ENCODE peak calls at places on chromosome 11, in six cellular contexts. One of them, this sample, is unnamed.

GRCh38 chr11:65884716-65885092 is 3.6 kb downstream of the FIBP start:
- DNase-seq in lower lobe of right lung: peak; percentile 85
- DNase-seq in pancreas: peak; percentile 91
- DNase-seq in choroid plexus epithelial cell: peak; percentile 80
- DNase-seq in fibroblast of the aortic adventitia: peak; percentile 73
- DNase-seq in kidney: peak; percentile 91
- DNase-seq in this sample: peak; percentile 73

GRCh38 chr11:117410861-117411725 is 83.4 kb downstream of the CEP164 start:
- DNase-seq in pancreas: no peak
- DNase-seq in kidney: no peak
- DNase-seq in lower lobe of right lung: no peak
- DNase-seq in choroid plexus epithelial cell: no peak
- DNase-seq in fibroblast of the aortic adventitia: no peak
- DNase-seq in this sample: no peak

GRCh38 chr11:42901084-42901483 is 410.7 kb upstream of the API5 start:
- DNase-seq in pancreas: no peak
- DNase-seq in lower lobe of right lung: no peak
- DNase-seq in kidney: no peak
- DNase-seq in fibroblast of the aortic adventitia: no peak
- DNase-seq in choroid plexus epithelial cell: no peak
- DNase-seq in this sample: no peak

GRCh38 chr11:33530824-33531223 is 169.8 kb downstream of the C11orf91 start:
- DNase-seq in kidney: no peak
- DNase-seq in choroid plexus epithelial cell: peak; percentile 67
- DNase-seq in lower lobe of right lung: no peak
- DNase-seq in pancreas: no peak
- DNase-seq in fibroblast of the aortic adventitia: peak; percentile 50
- DNase-seq in this sample: peak; percentile 87

GRCh38 chr11:36097219-36097650 is 153.4 kb downstream of the LDLRAD3 start:
- DNase-seq in pancreas: no peak
- DNase-seq in kidney: no peak
- DNase-seq in choroid plexus epithelial cell: no peak
- DNase-seq in lower lobe of right lung: no peak
- DNase-seq in fibroblast of the aortic adventitia: no peak
- DNase-seq in this sample: no peak

GRCh38 chr11:96967616-96968015 is 577.8 kb downstream of the JRKL start:
- DNase-seq in kidney: no peak
- DNase-seq in pancreas: no peak
- DNase-seq in fibroblast of the aortic adventitia: no peak
- DNase-seq in lower lobe of right lung: no peak
- DNase-seq in choroid plexus epithelial cell: no peak
- DNase-seq in this sample: no peak

GRCh38 chr11:17573526-17573925 is 26.5 kb downstream of the OTOG start:
- DNase-seq in pancreas: no peak
- DNase-seq in lower lobe of right lung: no peak
- DNase-seq in choroid plexus epithelial cell: no peak
- DNase-seq in kidney: peak; percentile 15
- DNase-seq in fibroblast of the aortic adventitia: no peak
- DNase-seq in this sample: no peak

GRCh38 chr11:77602385-77603105 is 12.8 kb downstream of the AQP11 start:
- DNase-seq in fibroblast of the aortic adventitia: peak; percentile 89
- DNase-seq in choroid plexus epithelial cell: peak; percentile 78
- DNase-seq in lower lobe of right lung: no peak
- DNase-seq in pancreas: no peak
- DNase-seq in kidney: no peak
- DNase-seq in this sample: peak; percentile 87

GRCh38 chr11:83087035-83087434 is 15.3 kb upstream of the RAB30 start:
- DNase-seq in pancreas: no peak
- DNase-seq in choroid plexus epithelial cell: peak; percentile 49
- DNase-seq in kidney: no peak
- DNase-seq in fibroblast of the aortic adventitia: peak; percentile 22
- DNase-seq in lower lobe of right lung: no peak
- DNase-seq in this sample: peak; percentile 28

GRCh38 chr11:64876835-64877341 is 1.5 kb downstream of the EHD1 start:
- DNase-seq in lower lobe of right lung: peak; percentile 83
- DNase-seq in choroid plexus epithelial cell: no peak
- DNase-seq in fibroblast of the aortic adventitia: peak; percentile 69
- DNase-seq in kidney: peak; percentile 82
- DNase-seq in pancreas: peak; percentile 67
- DNase-seq in this sample: no peak

GRCh38 chr11:74220376-74220775 is 49.3 kb downstream of the PPME1 start:
- DNase-seq in kidney: no peak
- DNase-seq in choroid plexus epithelial cell: no peak
- DNase-seq in fibroblast of the aortic adventitia: peak; percentile 18
- DNase-seq in lower lobe of right lung: no peak
- DNase-seq in pancreas: no peak
- DNase-seq in this sample: no peak

DNA sequence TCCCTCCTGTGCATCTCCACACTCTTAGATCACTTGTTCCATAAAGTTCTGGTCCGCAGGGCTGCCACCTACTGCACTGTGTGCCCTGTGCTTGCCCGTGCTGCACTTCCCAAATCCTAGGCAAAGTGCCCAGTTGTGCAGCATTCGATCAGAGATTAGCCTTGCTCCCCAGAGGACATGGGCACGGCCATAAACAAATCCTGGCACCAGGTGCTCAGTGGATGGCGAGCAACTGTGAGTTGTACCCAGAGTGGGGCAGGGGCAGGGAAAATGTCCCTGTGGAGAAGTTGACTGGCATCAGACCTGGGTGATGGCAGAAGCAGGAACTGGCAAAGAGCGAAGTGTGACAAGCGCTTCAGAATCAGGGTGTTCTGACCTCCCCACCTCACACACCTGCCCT is 4.7 kb downstream of the FADS2 start:
- DNase-seq in lower lobe of right lung: no peak
- DNase-seq in kidney: peak; percentile 48
- DNase-seq in pancreas: no peak
- DNase-seq in choroid plexus epithelial cell: no peak
- DNase-seq in fibroblast of the aortic adventitia: no peak
- DNase-seq in this sample: no peak
- H3K4me3 ChIP-seq in lower lobe of right lung: no peak overlapping the region
- H3K4me3 ChIP-seq in kidney: no peak overlapping the region
- H3K4me3 ChIP-seq in pancreas: no peak overlapping the region
- H3K4me3 ChIP-seq in choroid plexus epithelial cell: no peak overlapping the region
- H3K4me3 ChIP-seq in fibroblast of the aortic adventitia: no peak overlapping the region
- H3K4me3 ChIP-seq in this sample: no peak overlapping the region

DNA sequence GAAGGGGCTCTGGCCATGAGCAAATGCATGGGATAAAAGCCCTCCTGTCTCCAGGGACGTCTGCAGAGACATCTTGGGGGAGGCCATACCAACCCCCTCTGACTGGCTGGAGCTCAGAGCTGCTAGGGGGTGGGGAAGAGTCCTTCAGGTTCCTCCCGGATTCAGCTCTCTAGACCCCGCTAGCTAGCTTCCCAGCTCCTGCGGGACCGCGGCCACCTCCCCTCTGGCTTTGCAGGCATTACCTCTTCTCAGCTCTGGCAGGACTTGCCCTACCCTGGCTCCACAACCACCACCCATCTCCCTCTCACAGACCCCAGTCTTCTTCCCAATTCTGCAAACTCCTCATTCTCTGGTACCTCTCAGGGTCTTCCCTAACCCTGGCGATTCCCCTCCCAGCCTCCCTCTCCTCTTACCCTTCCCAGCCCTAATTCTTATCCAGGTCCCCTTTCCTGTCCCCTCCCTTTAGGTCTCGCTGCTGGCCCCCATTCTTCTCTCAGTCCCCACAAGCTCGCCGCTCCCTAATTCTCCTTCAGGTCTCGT is 782 bp downstream of the SYT13 start:
- DNase-seq in lower lobe of right lung: no peak
- DNase-seq in choroid plexus epithelial cell: no peak
- DNase-seq in pancreas: no peak
- DNase-seq in kidney: no peak
- DNase-seq in fibroblast of the aortic adventitia: no peak
- DNase-seq in this sample: no peak
- H3K4me3 ChIP-seq in lower lobe of right lung: no peak overlapping the region
- H3K4me3 ChIP-seq in choroid plexus epithelial cell: no peak overlapping the region
- H3K4me3 ChIP-seq in pancreas: no peak overlapping the region
- H3K4me3 ChIP-seq in kidney: peak overlapping the region; percentile 20
- H3K4me3 ChIP-seq in fibroblast of the aortic adventitia: no peak overlapping the region
- H3K4me3 ChIP-seq in this sample: no peak overlapping the region

GRCh38 chr11:121337740-121338272 is 45.2 kb downstream of the SC5D start:
- DNase-seq in fibroblast of the aortic adventitia: no peak
- DNase-seq in pancreas: no peak
- DNase-seq in lower lobe of right lung: no peak
- DNase-seq in kidney: no peak
- DNase-seq in choroid plexus epithelial cell: no peak
- DNase-seq in this sample: no peak
- H3K4me3 ChIP-seq in fibroblast of the aortic adventitia: no peak overlapping the region
- H3K4me3 ChIP-seq in pancreas: no peak overlapping the region
- H3K4me3 ChIP-seq in lower lobe of right lung: no peak overlapping the region
- H3K4me3 ChIP-seq in kidney: no peak overlapping the region
- H3K4me3 ChIP-seq in choroid plexus epithelial cell: no peak overlapping the region
- H3K4me3 ChIP-seq in this sample: no peak overlapping the region

DNA sequence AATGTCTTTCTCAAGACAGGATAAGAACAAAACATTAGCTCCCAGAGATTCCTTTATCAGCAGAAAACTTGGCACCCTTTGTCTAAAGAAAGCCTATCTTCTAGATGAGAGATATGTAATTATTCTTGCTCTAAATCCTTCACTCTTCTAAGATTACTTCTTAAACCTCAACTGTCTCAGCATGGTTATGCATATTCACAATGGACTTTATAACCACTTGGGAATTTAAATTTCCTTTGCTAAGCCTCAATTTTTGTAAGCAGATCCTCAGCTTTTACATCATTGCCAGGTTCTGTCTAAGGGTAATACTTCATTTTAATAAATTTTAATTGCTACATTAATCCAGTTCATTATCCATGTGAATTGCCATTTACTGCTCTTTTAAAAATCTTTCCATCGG is 433.6 kb upstream of the DDI1 start:
- DNase-seq in pancreas: no peak
- DNase-seq in kidney: no peak
- DNase-seq in fibroblast of the aortic adventitia: no peak
- DNase-seq in choroid plexus epithelial cell: no peak
- DNase-seq in lower lobe of right lung: no peak
- DNase-seq in this sample: no peak
- H3K4me3 ChIP-seq in pancreas: no peak overlapping the region
- H3K4me3 ChIP-seq in kidney: no peak overlapping the region
- H3K4me3 ChIP-seq in fibroblast of the aortic adventitia: no peak overlapping the region
- H3K4me3 ChIP-seq in choroid plexus epithelial cell: no peak overlapping the region
- H3K4me3 ChIP-seq in lower lobe of right lung: no peak overlapping the region
- H3K4me3 ChIP-seq in this sample: no peak overlapping the region

GRCh38 chr11:31480930-31481329 is 28.5 kb downstream of the IMMP1L start:
- DNase-seq in pancreas: no peak
- DNase-seq in kidney: no peak
- DNase-seq in fibroblast of the aortic adventitia: no peak
- DNase-seq in choroid plexus epithelial cell: no peak
- DNase-seq in lower lobe of right lung: no peak
- DNase-seq in this sample: no peak
- H3K4me3 ChIP-seq in pancreas: no peak overlapping the region
- H3K4me3 ChIP-seq in kidney: no peak overlapping the region
- H3K4me3 ChIP-seq in fibroblast of the aortic adventitia: no peak overlapping the region
- H3K4me3 ChIP-seq in choroid plexus epithelial cell: no peak overlapping the region
- H3K4me3 ChIP-seq in lower lobe of right lung: no peak overlapping the region
- H3K4me3 ChIP-seq in this sample: no peak overlapping the region

GRCh38 chr11:95700471-95700817 is 89.1 kb downstream of the FAM76B start:
- DNase-seq in lower lobe of right lung: no peak
- DNase-seq in fibroblast of the aortic adventitia: no peak
- DNase-seq in choroid plexus epithelial cell: no peak
- DNase-seq in kidney: no peak
- DNase-seq in pancreas: no peak
- DNase-seq in this sample: no peak
- H3K4me3 ChIP-seq in lower lobe of right lung: no peak overlapping the region
- H3K4me3 ChIP-seq in fibroblast of the aortic adventitia: no peak overlapping the region
- H3K4me3 ChIP-seq in choroid plexus epithelial cell: no peak overlapping the region
- H3K4me3 ChIP-seq in kidney: no peak overlapping the region
- H3K4me3 ChIP-seq in pancreas: no peak overlapping the region
- H3K4me3 ChIP-seq in this sample: no peak overlapping the region

DNA sequence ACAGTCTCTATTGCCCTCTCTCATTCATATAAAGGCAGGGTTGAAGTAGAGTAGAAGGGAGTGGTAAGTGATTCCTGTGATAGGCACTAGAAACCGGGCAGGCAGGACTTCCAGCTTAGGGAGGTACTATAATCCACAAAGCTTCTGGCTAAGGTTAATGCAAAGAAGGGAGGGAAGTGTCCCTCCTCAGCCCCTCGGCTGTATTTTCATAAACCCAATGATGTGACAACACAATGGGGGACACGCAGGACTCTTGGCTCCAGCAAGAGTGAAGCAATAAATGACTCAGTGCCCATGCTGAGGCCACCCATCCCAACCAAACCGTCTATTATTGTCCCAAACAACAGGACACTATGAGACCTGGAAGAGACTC is 90.7 kb downstream of the ETS1 start:
- DNase-seq in fibroblast of the aortic adventitia: peak; percentile 40
- DNase-seq in choroid plexus epithelial cell: no peak
- DNase-seq in kidney: no peak
- DNase-seq in pancreas: no peak
- DNase-seq in lower lobe of right lung: no peak
- DNase-seq in this sample: no peak
- H3K4me3 ChIP-seq in fibroblast of the aortic adventitia: no peak overlapping the region
- H3K4me3 ChIP-seq in choroid plexus epithelial cell: no peak overlapping the region
- H3K4me3 ChIP-seq in kidney: no peak overlapping the region
- H3K4me3 ChIP-seq in pancreas: no peak overlapping the region
- H3K4me3 ChIP-seq in lower lobe of right lung: no peak overlapping the region
- H3K4me3 ChIP-seq in this sample: no peak overlapping the region

GRCh38 chr11:123454796-123455195 is 24.7 kb downstream of the GRAMD1B start:
- DNase-seq in lower lobe of right lung: no peak
- DNase-seq in pancreas: no peak
- DNase-seq in choroid plexus epithelial cell: no peak
- DNase-seq in kidney: no peak
- DNase-seq in fibroblast of the aortic adventitia: no peak
- DNase-seq in this sample: no peak
- H3K4me3 ChIP-seq in lower lobe of right lung: no peak overlapping the region
- H3K4me3 ChIP-seq in pancreas: no peak overlapping the region
- H3K4me3 ChIP-seq in choroid plexus epithelial cell: no peak overlapping the region
- H3K4me3 ChIP-seq in kidney: no peak overlapping the region
- H3K4me3 ChIP-seq in fibroblast of the aortic adventitia: no peak overlapping the region
- H3K4me3 ChIP-seq in this sample: no peak overlapping the region

DNA sequence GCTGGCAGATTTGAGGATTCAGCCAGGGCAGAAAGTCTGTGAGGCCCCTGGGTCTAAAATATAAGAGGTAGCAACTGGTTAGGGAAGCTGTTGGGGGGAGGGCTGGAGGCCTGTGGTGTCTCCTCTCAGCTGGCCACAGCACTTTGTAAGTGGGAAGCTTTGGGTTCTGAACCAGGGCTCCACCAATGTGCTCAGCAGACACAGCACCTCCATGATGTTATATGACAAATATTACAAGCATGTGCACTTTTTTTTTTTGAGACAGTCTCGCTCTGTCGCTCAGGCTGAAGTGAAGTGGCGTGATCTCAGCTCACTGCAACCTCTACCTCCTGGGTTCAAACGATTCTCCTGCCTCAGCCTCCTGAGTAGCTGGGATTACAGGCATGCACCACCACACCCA is 8.0 kb downstream of the ARHGAP1 start:
- DNase-seq in lower lobe of right lung: no peak
- DNase-seq in fibroblast of the aortic adventitia: no peak
- DNase-seq in choroid plexus epithelial cell: peak; percentile 30
- DNase-seq in kidney: no peak
- DNase-seq in pancreas: peak; percentile 10
- DNase-seq in this sample: no peak
- H3K4me3 ChIP-seq in lower lobe of right lung: no peak overlapping the region
- H3K4me3 ChIP-seq in fibroblast of the aortic adventitia: no peak overlapping the region
- H3K4me3 ChIP-seq in choroid plexus epithelial cell: no peak overlapping the region
- H3K4me3 ChIP-seq in kidney: no peak overlapping the region
- H3K4me3 ChIP-seq in pancreas: no peak overlapping the region
- H3K4me3 ChIP-seq in this sample: no peak overlapping the region